ENCODE peak calls at places on chromosomes 3 and 15, in nine cellular contexts. Y is esophagus squamous epithelium, H is RPMI7951, O is left ventricle myocardium superior, G is epithelial cell of esophagus, F is HTR-8/SVneo, V is hippocampal formation, N is adipocyte, I is fibroblast of pulmonary artery. A is an unnamed sample.

GRCh38 chr3:51719413-51720025 is 12.7 kb downstream of the GRM2 start:
- DNase-seq in Y (no peak), H (no peak), O (no peak), G (no peak), F (no peak), V (no peak), N (no peak), I (no peak), A (no peak)

GRCh38 chr3:5630396-5630795 is 442.9 kb downstream of the EDEM1 start:
- DNase-seq in Y (no peak), H (no peak), O (no peak), G (no peak), F (no peak), V (no peak), N (no peak), I (no peak), A (no peak)

GRCh38 chr15:63221346-63221745 is 31.9 kb downstream of the RAB8B start:
- DNase-seq in Y (no peak), H (peak; percentile 64), O (no peak), G (peak; percentile 56), F (no peak), V (no peak), N (no peak), I (peak; percentile 54), A (no peak)

GRCh38 chr3:193452338-193452737 is 73.8 kb upstream of the ATP13A5 start:
- DNase-seq in Y (no peak), H (peak; percentile 5), O (no peak), G (peak; percentile 11), F (peak; percentile 10), V (no peak), N (peak; percentile 16), I (peak; percentile 1), A (peak; percentile 14)

GRCh38 chr3:184786271-184787010 is 25.5 kb upstream of the VPS8 start:
- DNase-seq in Y (peak; percentile 9), H (peak; percentile 81), O (peak; percentile 63), G (peak; percentile 35), F (peak; percentile 59), V (peak; percentile 24), N (peak; percentile 35), I (peak; percentile 84), A (peak; percentile 69)

GRCh38 chr15:79769081-79769481 is 127.7 kb downstream of the MTHFS start:
- DNase-seq in Y (no peak), H (peak; percentile 10), O (no peak), G (peak; percentile 21), F (no peak), V (no peak), N (peak; percentile 19), I (peak; percentile 4), A (no peak)

GRCh38 chr15:101201411-101202174 is 50.3 kb downstream of the CHSY1 start:
- DNase-seq in Y (peak; percentile 22), H (peak; percentile 99), O (peak; percentile 88), G (peak; percentile 93), F (peak; percentile 91), V (peak; percentile 46), N (peak; percentile 98), I (peak; percentile 97), A (peak; percentile 98)

GRCh38 chr3:42581400-42581708 is 413 bp downstream of the SEC22C start:
- DNase-seq in Y (no peak), H (no peak), O (no peak), G (no peak), F (no peak), V (no peak), N (no peak), I (peak; percentile 24), A (no peak)

GRCh38 chr3:186381424-186382216 is 19.6 kb upstream of the DGKG start:
- DNase-seq in Y (no peak), H (peak; percentile 11), O (no peak), G (peak; percentile 52), F (no peak), V (no peak), N (no peak), I (no peak), A (no peak)

GRCh38 chr3:85838921-85839320 is 880.1 kb downstream of the CADM2 start:
- DNase-seq in Y (no peak), H (no peak), O (no peak), G (no peak), F (no peak), V (no peak), N (no peak), I (no peak), A (no peak)

GRCh38 chr3:47394140-47394855 is 13.5 kb downstream of the PTPN23 start:
- DNase-seq in Y (no peak), H (no peak), O (no peak), G (no peak), F (no peak), V (no peak), N (peak; percentile 56), I (peak; percentile 56), A (no peak)

GRCh38 chr15:40454904-40455391 is 14.2 kb downstream of the BAHD1 start:
- DNase-seq in Y (no peak), H (peak; percentile 46), O (no peak), G (peak; percentile 73), F (no peak), V (no peak), N (peak; percentile 47), I (peak; percentile 42), A (no peak)

GRCh38 chr3:61777483-61777882 is 216.1 kb downstream of the PTPRG start:
- DNase-seq in Y (no peak), H (peak; percentile 80), O (no peak), G (no peak), F (no peak), V (no peak), N (no peak), I (no peak), A (no peak)

GRCh38 chr3:174907628-174908407 is 48.7 kb downstream of the NAALADL2 start:
- DNase-seq in Y (no peak), H (no peak), O (no peak), G (no peak), F (no peak), V (no peak), N (no peak), I (no peak), A (no peak)

GRCh38 chr3:97957617-97958311 is 14.5 kb downstream of the RIOX2 start:
- DNase-seq in Y (no peak), H (peak; percentile 71), O (no peak), G (no peak), F (no peak), V (no peak), N (no peak), I (no peak), A (no peak)

GRCh38 chr15:23483821-23484299 is 36.8 kb upstream of the GOLGA6L2 start:
- DNase-seq in Y (no peak), H (no peak), O (no peak), G (no peak), F (no peak), V (no peak), N (no peak), I (no peak), A (no peak)

GRCh38 chr3:143998266-143998665 is 26.6 kb downstream of the DIPK2A start:
- DNase-seq in Y (no peak), H (peak; percentile 84), O (no peak), G (peak; percentile 73), F (peak; percentile 2), V (no peak), N (peak; percentile 1), I (peak; percentile 72), A (peak; percentile 43)

GRCh38 chr15:29063646-29064045 is 177.9 kb downstream of the APBA2 start:
- DNase-seq in Y (no peak), H (no peak), O (no peak), G (no peak), F (no peak), V (no peak), N (no peak), I (no peak), A (no peak)

GRCh38 chr3:150391200-150391599 is 16.9 kb upstream of the TSC22D2 start:
- DNase-seq in Y (no peak), H (peak; percentile 64), O (no peak), G (peak; percentile 34), F (no peak), V (no peak), N (no peak), I (peak; percentile 69), A (peak; percentile 78)

GRCh38 chr15:63474810-63475316 is 29.5 kb upstream of the USP3 start:
- DNase-seq in Y (no peak), H (no peak), O (no peak), G (peak; percentile 83), F (no peak), V (no peak), N (no peak), I (no peak), A (no peak)

GRCh38 chr15:48544816-48545215 is 100.7 kb downstream of the FBN1 start:
- DNase-seq in Y (no peak), H (no peak), O (no peak), G (no peak), F (no peak), V (no peak), N (peak; percentile 28), I (no peak), A (no peak)

GRCh38 chr3:197209366-197210260 is 88.8 kb downstream of the DLG1 start:
- DNase-seq in Y (no peak), H (no peak), O (no peak), G (no peak), F (no peak), V (no peak), N (no peak), I (no peak), A (no peak)

GRCh38 chr3:170220871-170221270 is 1.4 kb upstream of the PRKCI start:
- DNase-seq in Y (no peak), H (peak; percentile 53), O (no peak), G (peak; percentile 43), F (peak; percentile 42), V (no peak), N (no peak), I (no peak), A (no peak)

GRCh38 chr3:171256445-171257250 is 203.6 kb downstream of the TNIK start:
- DNase-seq in Y (no peak), H (peak; percentile 90), O (no peak), G (no peak), F (no peak), V (no peak), N (no peak), I (no peak), A (no peak)

GRCh38 chr3:31509147-31509728 is 23.5 kb upstream of the STT3B start:
- DNase-seq in Y (no peak), H (no peak), O (no peak), G (no peak), F (no peak), V (no peak), N (no peak), I (no peak), A (no peak)

GRCh38 chr3:132709761-132710160 is 12.4 kb downstream of the NPHP3 start:
- DNase-seq in Y (no peak), H (peak; percentile 20), O (no peak), G (no peak), F (no peak), V (no peak), N (no peak), I (peak; percentile 18), A (no peak)

GRCh38 chr15:74307827-74308642 is 59.4 kb downstream of the CYP11A1 start:
- DNase-seq in Y (no peak), H (peak; percentile 74), O (peak; percentile 43), G (peak; percentile 71), F (peak; percentile 87), V (peak; percentile 18), N (peak; percentile 91), I (peak; percentile 76), A (peak; percentile 72)

GRCh38 chr3:133371181-133371580 is 28.7 kb upstream of the BFSP2 start:
- DNase-seq in Y (no peak), H (no peak), O (no peak), G (no peak), F (no peak), V (no peak), N (no peak), I (no peak), A (no peak)

GRCh38 chr3:124202754-124203153 is 210.8 kb upstream of the ROPN1 start:
- DNase-seq in Y (no peak), H (no peak), O (peak; percentile 88), G (no peak), F (no peak), V (peak; percentile 7), N (no peak), I (peak; percentile 23), A (no peak)

GRCh38 chr3:26484140-26484539 is 138.4 kb upstream of the LRRC3B start:
- DNase-seq in Y (no peak), H (no peak), O (no peak), G (peak; percentile 42), F (peak; percentile 6), V (no peak), N (no peak), I (no peak), A (no peak)

GRCh38 chr15:98803228-98804056 is 155.1 kb downstream of the IGF1R start:
- DNase-seq in Y (no peak), H (peak; percentile 44), O (no peak), G (peak; percentile 90), F (no peak), V (no peak), N (no peak), I (peak; percentile 39), A (no peak)